ENCODE peak calls at places on chromosome 6, in seven cellular contexts. G is activated naive CD8-positive, alpha-beta T cell treated with anti-CD3 and anti-CD28 coated beads, Interleukin-2, amount 50 U/mL, for 24 hours; A is fibroblast of the aortic adventitia; X is WERI-Rb-1; B is neural crest cell; O is CD4-positive, alpha-beta T cell; L is NCI-H2107. W is an unnamed sample.
A peak's percentile ranks its signal among the peaks of the same experiment; 100 is the strongest.

GRCh38 chr6:112389842-112390241 is 42.7 kb downstream of the RFPL4B start:
- DNase-seq in X (no peak), O (no peak), G (no peak), B (no peak), A (no peak), L (no peak), W (no peak)

GRCh38 chr6:167697316-167697715 is 129.4 kb upstream of the AFDN start:
- DNase-seq in G (no peak), O (no peak), L (no peak), X (peak; percentile 73), A (no peak), B (no peak), W (no peak)

GRCh38 chr6:56595490-56596122 is 47.1 kb downstream of the DST start:
- DNase-seq in A (peak; percentile 56), B (peak; percentile 16), L (peak; percentile 4), O (peak; percentile 35), G (peak; percentile 28), X (peak; percentile 40), W (no peak)

GRCh38 chr6:166671434-166672061 is 44.5 kb upstream of the RPS6KA2 start:
- DNase-seq in X (peak; percentile 43), O (no peak), A (peak; percentile 32), B (no peak), G (no peak), L (no peak), W (no peak)

GRCh38 chr6:43254138-43254817 is 11.0 kb downstream of the TTBK1 start:
- DNase-seq in X (no peak), A (no peak), G (peak; percentile 40), B (no peak), O (no peak), L (no peak), W (peak; percentile 35)

GRCh38 chr6:82144007-82144851 is 103.3 kb downstream of the IBTK start:
- DNase-seq in L (no peak), A (peak; percentile 94), O (no peak), X (peak; percentile 7), B (no peak), G (no peak), W (no peak)

GRCh38 chr6:115947964-115948541 is 112.6 kb downstream of the FRK start:
- DNase-seq in O (no peak), L (no peak), A (no peak), X (no peak), B (no peak), G (no peak), W (no peak)

GRCh38 chr6:131923356-131923755 is 27.8 kb downstream of the CCN2 start:
- DNase-seq in B (peak; percentile 59), A (peak; percentile 72), X (peak; percentile 66), L (peak; percentile 9), O (no peak), G (peak; percentile 51), W (no peak)

GRCh38 chr6:6907286-6907685 is 200.5 kb upstream of the RREB1 start:
- DNase-seq in X (peak; percentile 68), A (no peak), B (no peak), G (no peak), O (no peak), L (no peak), W (no peak)

GRCh38 chr6:14889172-14889571 is 356.7 kb upstream of the JARID2 start:
- DNase-seq in G (no peak), L (no peak), B (no peak), A (peak; percentile 12), O (no peak), X (no peak), W (no peak)

W was measured in naive thymus-derived CD8-positive, alpha-beta T cell.